ENCODE peak calls at places on chromosome 15, in six cellular contexts. Y, E, A, U, M and K are unnamed samples.

GRCh38 chr15:85582076-85582718 is 201.8 kb downstream of the AKAP13 start:
- DNase-seq in Y (no peak), E (no peak), A (no peak), U (no peak), M (no peak), K (no peak)

GRCh38 chr15:101455291-101455916 is 34.1 kb downstream of the PCSK6 start:
- DNase-seq in Y (no peak), E (no peak), A (no peak), U (peak), M (no peak), K (no peak)

GRCh38 chr15:99592135-99592845 is 26.5 kb downstream of the MEF2A start:
- DNase-seq in Y (no peak), E (no peak), A (no peak), U (no peak), M (no peak), K (no peak)

GRCh38 chr15:73753250-73754130 is at the start of gene INSYN1:
- DNase-seq in Y (peak), E (peak), A (no peak), U (peak), M (no peak), K (no peak)

GRCh38 chr15:101433396-101433795 is 56.1 kb downstream of the PCSK6 start:
- DNase-seq in Y (no peak), E (peak), A (no peak), U (no peak), M (no peak), K (peak)

GRCh38 chr15:73982251-73982962 is 9.7 kb downstream of the STOML1 start:
- DNase-seq in Y (no peak), E (no peak), A (no peak), U (no peak), M (no peak), K (no peak)

GRCh38 chr15:45732544-45733130 is 97.8 kb downstream of the SQOR start:
- DNase-seq in Y (no peak), E (no peak), A (no peak), U (peak), M (no peak), K (no peak)

GRCh38 chr15:77409259-77410156 is 10.4 kb downstream of the PEAK1 start:
- DNase-seq in Y (no peak), E (no peak), A (no peak), U (no peak), M (no peak), K (no peak)

GRCh38 chr15:40630313-40630712 is 36.3 kb downstream of the KNL1 start:
- DNase-seq in Y (no peak), E (no peak), A (no peak), U (no peak), M (no peak), K (no peak)

GRCh38 chr15:64092075-64092820 is 1.4 kb downstream of the CIAO2A start:
- DNase-seq in Y (no peak), E (no peak), A (no peak), U (no peak), M (no peak), K (no peak)

GRCh38 chr15:94231728-94232086 is 346 bp downstream of the MCTP2 start:
- DNase-seq in Y (no peak), E (no peak), A (no peak), U (no peak), M (no peak), K (no peak)

GRCh38 chr15:95669146-95669922 is 661.2 kb upstream of the NR2F2 start:
- DNase-seq in Y (no peak), E (no peak), A (no peak), U (no peak), M (no peak), K (no peak)

GRCh38 chr15:66154581-66154980 is 99.0 kb downstream of the MEGF11 start:
- DNase-seq in Y (no peak), E (no peak), A (no peak), U (no peak), M (no peak), K (no peak)

GRCh38 chr15:52183562-52184173 is 7.5 kb downstream of the GNB5 start:
- DNase-seq in Y (peak), E (no peak), A (no peak), U (peak), M (no peak), K (peak)

GRCh38 chr15:72902245-72902928 is 118.8 kb upstream of the ADPGK start:
- DNase-seq in Y (peak), E (no peak), A (no peak), U (no peak), M (no peak), K (no peak)

GRCh38 chr15:59751552-59752413 is 62.7 kb upstream of the BNIP2 start:
- DNase-seq in Y (no peak), E (no peak), A (no peak), U (no peak), M (peak), K (no peak)

GRCh38 chr15:43410572-43411214 is 39.8 kb downstream of the TUBGCP4 start:
- DNase-seq in Y (no peak), E (no peak), A (no peak), U (no peak), M (no peak), K (no peak)

GRCh38 chr15:91882858-91883586 is 29.5 kb downstream of the SLCO3A1 start:
- DNase-seq in Y (no peak), E (no peak), A (no peak), U (no peak), M (no peak), K (no peak)

GRCh38 chr15:25401511-25401910 is 37.3 kb downstream of the UBE3A start:
- DNase-seq in Y (no peak), E (no peak), A (no peak), U (no peak), M (no peak), K (no peak)

GRCh38 chr15:79168922-79169322 is 78.3 kb upstream of the RASGRF1 start:
- DNase-seq in Y (no peak), E (peak), A (no peak), U (no peak), M (no peak), K (peak)

GRCh38 chr15:77457619-77458265 is 37.1 kb downstream of the HMG20A start:
- DNase-seq in Y (no peak), E (no peak), A (no peak), U (no peak), M (no peak), K (no peak)

GRCh38 chr15:97101572-97101971 is 771.1 kb downstream of the NR2F2 start:
- DNase-seq in Y (no peak), E (no peak), A (no peak), U (no peak), M (no peak), K (no peak)

GRCh38 chr15:82894971-82895520 is 57.5 kb downstream of the HOMER2 start:
- DNase-seq in Y (no peak), E (no peak), A (no peak), U (peak), M (no peak), K (no peak)

GRCh38 chr15:73370151-73370550 is 1.4 kb upstream of the HCN4 start:
- DNase-seq in Y (peak), E (no peak), A (no peak), U (no peak), M (no peak), K (no peak)

GRCh38 chr15:70530503-70530902 is 232.9 kb downstream of the UACA start:
- DNase-seq in Y (no peak), E (no peak), A (no peak), U (no peak), M (no peak), K (no peak)

GRCh38 chr15:69679623-69680228 is 227.1 kb downstream of the RPLP1 start:
- DNase-seq in Y (no peak), E (no peak), A (no peak), U (no peak), M (no peak), K (no peak)

GRCh38 chr15:69820819-69821218 is 276.9 kb downstream of the TLE3 start:
- DNase-seq in Y (no peak), E (peak), A (no peak), U (no peak), M (no peak), K (no peak)

GRCh38 chr15:94053626-94054025 is 177.7 kb upstream of the MCTP2 start:
- DNase-seq in Y (no peak), E (no peak), A (no peak), U (no peak), M (no peak), K (no peak)

GRCh38 chr15:46213551-46213950 is 578.7 kb downstream of the SQOR start:
- DNase-seq in Y (no peak), E (no peak), A (no peak), U (no peak), M (no peak), K (no peak)

GRCh38 chr15:70111203-70112017 is 13.7 kb upstream of the TLE3 start:
- DNase-seq in Y (peak), E (peak), A (no peak), U (peak), M (peak), K (no peak)

GRCh38 chr15:60486742-60487141 is 7.8 kb upstream of the ICE2 start:
- DNase-seq in Y (no peak), E (no peak), A (no peak), U (no peak), M (no peak), K (no peak)